ENCODE peak calls at places on chromosomes 2 and 18, in nine cellular contexts. One of them, this sample, is unnamed.

GRCh38 chr2:44934024-44934423 is 7.5 kb upstream of the SIX3 start:
- DNase-seq in astrocyte of the spinal cord: no peak
- DNase-seq in GM06990: no peak
- DNase-seq in D341Med: no peak
- DNase-seq in endothelial cell: no peak
- DNase-seq in Calu3: no peak
- DNase-seq in stimulated activated CD4-positive, alpha-beta T cell treated with anti-CD3 and anti-CD28 coated beads, TNF-alpha, amount 100 ng/mL, for 1 hour: no peak
- DNase-seq in HEK293T: no peak
- DNase-seq in NCI-H1694 treated with DMSO at 0.1 percent for 48 hours: no peak
- DNase-seq in this sample: peak

GRCh38 chr2:162073776-162074578 is at the start of gene DPP4:
- DNase-seq in astrocyte of the spinal cord: no peak
- DNase-seq in GM06990: peak
- DNase-seq in D341Med: peak
- DNase-seq in endothelial cell: peak
- DNase-seq in Calu3: peak
- DNase-seq in stimulated activated CD4-positive, alpha-beta T cell treated with anti-CD3 and anti-CD28 coated beads, TNF-alpha, amount 100 ng/mL, for 1 hour: peak
- DNase-seq in HEK293T: peak
- DNase-seq in NCI-H1694 treated with DMSO at 0.1 percent for 48 hours: no peak
- DNase-seq in this sample: peak

GRCh38 chr2:105557021-105557420 is 158.2 kb upstream of the FHL2 start:
- DNase-seq in astrocyte of the spinal cord: no peak
- DNase-seq in GM06990: no peak
- DNase-seq in D341Med: no peak
- DNase-seq in endothelial cell: no peak
- DNase-seq in Calu3: no peak
- DNase-seq in stimulated activated CD4-positive, alpha-beta T cell treated with anti-CD3 and anti-CD28 coated beads, TNF-alpha, amount 100 ng/mL, for 1 hour: no peak
- DNase-seq in HEK293T: no peak
- DNase-seq in NCI-H1694 treated with DMSO at 0.1 percent for 48 hours: no peak
- DNase-seq in this sample: no peak

GRCh38 chr18:49663755-49664085 is 101.9 kb downstream of the LIPG start:
- DNase-seq in astrocyte of the spinal cord: no peak
- DNase-seq in GM06990: no peak
- DNase-seq in D341Med: no peak
- DNase-seq in endothelial cell: no peak
- DNase-seq in Calu3: no peak
- DNase-seq in stimulated activated CD4-positive, alpha-beta T cell treated with anti-CD3 and anti-CD28 coated beads, TNF-alpha, amount 100 ng/mL, for 1 hour: no peak
- DNase-seq in HEK293T: no peak
- DNase-seq in NCI-H1694 treated with DMSO at 0.1 percent for 48 hours: no peak
- DNase-seq in this sample: no peak

GRCh38 chr2:15155959-15156574 is 405.1 kb downstream of the NBAS start:
- DNase-seq in astrocyte of the spinal cord: no peak
- DNase-seq in GM06990: no peak
- DNase-seq in D341Med: no peak
- DNase-seq in endothelial cell: no peak
- DNase-seq in Calu3: no peak
- DNase-seq in stimulated activated CD4-positive, alpha-beta T cell treated with anti-CD3 and anti-CD28 coated beads, TNF-alpha, amount 100 ng/mL, for 1 hour: no peak
- DNase-seq in HEK293T: no peak
- DNase-seq in NCI-H1694 treated with DMSO at 0.1 percent for 48 hours: no peak
- DNase-seq in this sample: no peak

GRCh38 chr2:102063360-102063947 is 71.7 kb downstream of the IL1R2 start:
- DNase-seq in astrocyte of the spinal cord: peak
- DNase-seq in GM06990: no peak
- DNase-seq in D341Med: no peak
- DNase-seq in endothelial cell: no peak
- DNase-seq in Calu3: no peak
- DNase-seq in stimulated activated CD4-positive, alpha-beta T cell treated with anti-CD3 and anti-CD28 coated beads, TNF-alpha, amount 100 ng/mL, for 1 hour: no peak
- DNase-seq in HEK293T: no peak
- DNase-seq in NCI-H1694 treated with DMSO at 0.1 percent for 48 hours: no peak
- DNase-seq in this sample: no peak

GRCh38 chr18:59881728-59882685 is 17.8 kb upstream of the PMAIP1 start:
- DNase-seq in astrocyte of the spinal cord: peak
- DNase-seq in GM06990: no peak
- DNase-seq in D341Med: no peak
- DNase-seq in endothelial cell: peak
- DNase-seq in Calu3: no peak
- DNase-seq in stimulated activated CD4-positive, alpha-beta T cell treated with anti-CD3 and anti-CD28 coated beads, TNF-alpha, amount 100 ng/mL, for 1 hour: no peak
- DNase-seq in HEK293T: no peak
- DNase-seq in NCI-H1694 treated with DMSO at 0.1 percent for 48 hours: no peak
- DNase-seq in this sample: no peak

GRCh38 chr18:12595571-12596255 is 62.2 kb downstream of the SPIRE1 start:
- DNase-seq in astrocyte of the spinal cord: no peak
- DNase-seq in GM06990: no peak
- DNase-seq in D341Med: no peak
- DNase-seq in endothelial cell: no peak
- DNase-seq in Calu3: no peak
- DNase-seq in stimulated activated CD4-positive, alpha-beta T cell treated with anti-CD3 and anti-CD28 coated beads, TNF-alpha, amount 100 ng/mL, for 1 hour: no peak
- DNase-seq in HEK293T: no peak
- DNase-seq in NCI-H1694 treated with DMSO at 0.1 percent for 48 hours: no peak
- DNase-seq in this sample: no peak

GRCh38 chr18:71116535-71116934 is 827.7 kb downstream of the SOCS6 start:
- DNase-seq in astrocyte of the spinal cord: no peak
- DNase-seq in GM06990: no peak
- DNase-seq in D341Med: no peak
- DNase-seq in endothelial cell: no peak
- DNase-seq in Calu3: no peak
- DNase-seq in stimulated activated CD4-positive, alpha-beta T cell treated with anti-CD3 and anti-CD28 coated beads, TNF-alpha, amount 100 ng/mL, for 1 hour: no peak
- DNase-seq in HEK293T: no peak
- DNase-seq in NCI-H1694 treated with DMSO at 0.1 percent for 48 hours: no peak
- DNase-seq in this sample: no peak

GRCh38 chr18:10391506-10391905 is 62.9 kb upstream of the APCDD1 start:
- DNase-seq in astrocyte of the spinal cord: no peak
- DNase-seq in GM06990: peak
- DNase-seq in D341Med: no peak
- DNase-seq in endothelial cell: no peak
- DNase-seq in Calu3: no peak
- DNase-seq in stimulated activated CD4-positive, alpha-beta T cell treated with anti-CD3 and anti-CD28 coated beads, TNF-alpha, amount 100 ng/mL, for 1 hour: no peak
- DNase-seq in HEK293T: no peak
- DNase-seq in NCI-H1694 treated with DMSO at 0.1 percent for 48 hours: no peak
- DNase-seq in this sample: no peak

GRCh38 chr2:23432531-23432930 is 47.6 kb downstream of the KLHL29 start:
- DNase-seq in astrocyte of the spinal cord: no peak
- DNase-seq in GM06990: no peak
- DNase-seq in D341Med: no peak
- DNase-seq in endothelial cell: no peak
- DNase-seq in Calu3: no peak
- DNase-seq in stimulated activated CD4-positive, alpha-beta T cell treated with anti-CD3 and anti-CD28 coated beads, TNF-alpha, amount 100 ng/mL, for 1 hour: no peak
- DNase-seq in HEK293T: no peak
- DNase-seq in NCI-H1694 treated with DMSO at 0.1 percent for 48 hours: no peak
- DNase-seq in this sample: no peak

GRCh38 chr2:162114291-162114690 is 37.8 kb downstream of the GCG start:
- DNase-seq in astrocyte of the spinal cord: peak
- DNase-seq in GM06990: no peak
- DNase-seq in D341Med: no peak
- DNase-seq in endothelial cell: no peak
- DNase-seq in Calu3: no peak
- DNase-seq in stimulated activated CD4-positive, alpha-beta T cell treated with anti-CD3 and anti-CD28 coated beads, TNF-alpha, amount 100 ng/mL, for 1 hour: no peak
- DNase-seq in HEK293T: no peak
- DNase-seq in NCI-H1694 treated with DMSO at 0.1 percent for 48 hours: no peak
- DNase-seq in this sample: no peak

GRCh38 chr2:188701836-188702235 is 272.3 kb upstream of the COL3A1 start:
- DNase-seq in astrocyte of the spinal cord: peak
- DNase-seq in GM06990: no peak
- DNase-seq in D341Med: no peak
- DNase-seq in endothelial cell: no peak
- DNase-seq in Calu3: no peak
- DNase-seq in stimulated activated CD4-positive, alpha-beta T cell treated with anti-CD3 and anti-CD28 coated beads, TNF-alpha, amount 100 ng/mL, for 1 hour: no peak
- DNase-seq in HEK293T: no peak
- DNase-seq in NCI-H1694 treated with DMSO at 0.1 percent for 48 hours: no peak
- DNase-seq in this sample: no peak

GRCh38 chr2:169260246-169260645 is 102.1 kb downstream of the LRP2 start:
- DNase-seq in astrocyte of the spinal cord: no peak
- DNase-seq in GM06990: no peak
- DNase-seq in D341Med: no peak
- DNase-seq in endothelial cell: no peak
- DNase-seq in Calu3: no peak
- DNase-seq in stimulated activated CD4-positive, alpha-beta T cell treated with anti-CD3 and anti-CD28 coated beads, TNF-alpha, amount 100 ng/mL, for 1 hour: no peak
- DNase-seq in HEK293T: peak
- DNase-seq in NCI-H1694 treated with DMSO at 0.1 percent for 48 hours: no peak
- DNase-seq in this sample: peak

GRCh38 chr2:82795446-82795845 is 1663.6 kb downstream of the SUCLG1 start:
- DNase-seq in astrocyte of the spinal cord: peak
- DNase-seq in GM06990: no peak
- DNase-seq in D341Med: no peak
- DNase-seq in endothelial cell: no peak
- DNase-seq in Calu3: peak
- DNase-seq in stimulated activated CD4-positive, alpha-beta T cell treated with anti-CD3 and anti-CD28 coated beads, TNF-alpha, amount 100 ng/mL, for 1 hour: no peak
- DNase-seq in HEK293T: no peak
- DNase-seq in NCI-H1694 treated with DMSO at 0.1 percent for 48 hours: no peak
- DNase-seq in this sample: no peak

GRCh38 chr2:70553334-70553583 is 367 bp downstream of the TGFA start:
- DNase-seq in astrocyte of the spinal cord: no peak
- DNase-seq in GM06990: no peak
- DNase-seq in D341Med: no peak
- DNase-seq in endothelial cell: peak
- DNase-seq in Calu3: peak
- DNase-seq in stimulated activated CD4-positive, alpha-beta T cell treated with anti-CD3 and anti-CD28 coated beads, TNF-alpha, amount 100 ng/mL, for 1 hour: peak
- DNase-seq in HEK293T: no peak
- DNase-seq in NCI-H1694 treated with DMSO at 0.1 percent for 48 hours: no peak
- DNase-seq in this sample: no peak

GRCh38 chr2:96447726-96448125 is 57.4 kb downstream of the NEURL3 start:
- DNase-seq in astrocyte of the spinal cord: no peak
- DNase-seq in GM06990: no peak
- DNase-seq in D341Med: no peak
- DNase-seq in endothelial cell: no peak
- DNase-seq in Calu3: no peak
- DNase-seq in stimulated activated CD4-positive, alpha-beta T cell treated with anti-CD3 and anti-CD28 coated beads, TNF-alpha, amount 100 ng/mL, for 1 hour: no peak
- DNase-seq in HEK293T: no peak
- DNase-seq in NCI-H1694 treated with DMSO at 0.1 percent for 48 hours: no peak
- DNase-seq in this sample: no peak

GRCh38 chr2:98824256-98825042 is 93.5 kb upstream of the MGAT4A start:
- DNase-seq in astrocyte of the spinal cord: no peak
- DNase-seq in GM06990: no peak
- DNase-seq in D341Med: no peak
- DNase-seq in endothelial cell: no peak
- DNase-seq in Calu3: no peak
- DNase-seq in stimulated activated CD4-positive, alpha-beta T cell treated with anti-CD3 and anti-CD28 coated beads, TNF-alpha, amount 100 ng/mL, for 1 hour: no peak
- DNase-seq in HEK293T: no peak
- DNase-seq in NCI-H1694 treated with DMSO at 0.1 percent for 48 hours: no peak
- DNase-seq in this sample: no peak

GRCh38 chr18:69265661-69266060 is 135.0 kb upstream of the DOK6 start:
- DNase-seq in astrocyte of the spinal cord: no peak
- DNase-seq in GM06990: no peak
- DNase-seq in D341Med: no peak
- DNase-seq in endothelial cell: no peak
- DNase-seq in Calu3: no peak
- DNase-seq in stimulated activated CD4-positive, alpha-beta T cell treated with anti-CD3 and anti-CD28 coated beads, TNF-alpha, amount 100 ng/mL, for 1 hour: no peak
- DNase-seq in HEK293T: no peak
- DNase-seq in NCI-H1694 treated with DMSO at 0.1 percent for 48 hours: no peak
- DNase-seq in this sample: no peak

GRCh38 chr18:72544092-72544886 is at the start of gene CBLN2:
- DNase-seq in astrocyte of the spinal cord: peak
- DNase-seq in GM06990: peak
- DNase-seq in D341Med: peak
- DNase-seq in endothelial cell: peak
- DNase-seq in Calu3: peak
- DNase-seq in stimulated activated CD4-positive, alpha-beta T cell treated with anti-CD3 and anti-CD28 coated beads, TNF-alpha, amount 100 ng/mL, for 1 hour: no peak
- DNase-seq in HEK293T: peak
- DNase-seq in NCI-H1694 treated with DMSO at 0.1 percent for 48 hours: peak
- DNase-seq in this sample: peak

GRCh38 chr2:189580662-189581353 is at the start of gene SLC40A1:
- DNase-seq in astrocyte of the spinal cord: peak
- DNase-seq in GM06990: peak
- DNase-seq in D341Med: peak
- DNase-seq in endothelial cell: peak
- DNase-seq in Calu3: peak
- DNase-seq in stimulated activated CD4-positive, alpha-beta T cell treated with anti-CD3 and anti-CD28 coated beads, TNF-alpha, amount 100 ng/mL, for 1 hour: peak
- DNase-seq in HEK293T: peak
- DNase-seq in NCI-H1694 treated with DMSO at 0.1 percent for 48 hours: peak
- DNase-seq in this sample: peak

This sample was measured in WERI-Rb-1.